ENCODE peak calls at places on chromosomes 4 and X, in four cellular contexts. One of them, this sample, is unnamed.

GRCh38 chr4:102620697-102621497 is 119.7 kb downstream of the NFKB1 start:
- ATAC-seq in CD4-positive, CD25-positive, alpha-beta regulatory T cell: no peak
- ATAC-seq in activated B cell treated with CpG ODN at 0.5 μM for 24 hours: no peak
- ATAC-seq in left cardiac atrium: peak; percentile 90
- ATAC-seq in this sample: no peak

GRCh38 chr4:122679946-122680345 is 52.6 kb upstream of the BBS12 start:
- ATAC-seq in CD4-positive, CD25-positive, alpha-beta regulatory T cell: no peak
- ATAC-seq in activated B cell treated with CpG ODN at 0.5 μM for 24 hours: no peak
- ATAC-seq in left cardiac atrium: no peak
- ATAC-seq in this sample: no peak

GRCh38 chr4:102553982-102554381 is 52.8 kb downstream of the NFKB1 start:
- ATAC-seq in CD4-positive, CD25-positive, alpha-beta regulatory T cell: no peak
- ATAC-seq in activated B cell treated with CpG ODN at 0.5 μM for 24 hours: no peak
- ATAC-seq in left cardiac atrium: peak; percentile 15
- ATAC-seq in this sample: peak; percentile 64

GRCh38 chr4:10635096-10635495 is 49.5 kb downstream of the CLNK start:
- ATAC-seq in CD4-positive, CD25-positive, alpha-beta regulatory T cell: no peak
- ATAC-seq in activated B cell treated with CpG ODN at 0.5 μM for 24 hours: no peak
- ATAC-seq in left cardiac atrium: no peak
- ATAC-seq in this sample: no peak

GRCh38 chr4:156036496-156036895 is 82.8 kb upstream of the CTSO start:
- ATAC-seq in CD4-positive, CD25-positive, alpha-beta regulatory T cell: no peak
- ATAC-seq in activated B cell treated with CpG ODN at 0.5 μM for 24 hours: no peak
- ATAC-seq in left cardiac atrium: no peak
- ATAC-seq in this sample: no peak

GRCh38 chr4:18664051-18664450 is 642.5 kb upstream of the LCORL start:
- ATAC-seq in CD4-positive, CD25-positive, alpha-beta regulatory T cell: no peak
- ATAC-seq in activated B cell treated with CpG ODN at 0.5 μM for 24 hours: no peak
- ATAC-seq in left cardiac atrium: no peak
- ATAC-seq in this sample: no peak

GRCh38 chr4:118344801-118345200 is 8.0 kb downstream of the PRSS12 start:
- ATAC-seq in CD4-positive, CD25-positive, alpha-beta regulatory T cell: no peak
- ATAC-seq in activated B cell treated with CpG ODN at 0.5 μM for 24 hours: no peak
- ATAC-seq in left cardiac atrium: no peak
- ATAC-seq in this sample: no peak

GRCh38 chrX:47936224-47936939 is 67.4 kb downstream of the ZNF182 start:
- ATAC-seq in CD4-positive, CD25-positive, alpha-beta regulatory T cell: no peak
- ATAC-seq in activated B cell treated with CpG ODN at 0.5 μM for 24 hours: peak; percentile 56
- ATAC-seq in left cardiac atrium: no peak
- ATAC-seq in this sample: peak; percentile 34

GRCh38 chrX:12065251-12065650 is 73.0 kb upstream of the FRMPD4 start:
- ATAC-seq in CD4-positive, CD25-positive, alpha-beta regulatory T cell: no peak
- ATAC-seq in activated B cell treated with CpG ODN at 0.5 μM for 24 hours: no peak
- ATAC-seq in left cardiac atrium: no peak
- ATAC-seq in this sample: no peak

GRCh38 chrX:73851014-73852009 is 288.3 kb downstream of the CHIC1 start:
- ATAC-seq in CD4-positive, CD25-positive, alpha-beta regulatory T cell: no peak
- ATAC-seq in activated B cell treated with CpG ODN at 0.5 μM for 24 hours: no peak
- ATAC-seq in left cardiac atrium: no peak
- ATAC-seq in this sample: no peak

GRCh38 chrX:66016905-66017658 is 22.8 kb downstream of the VSIG4 start:
- ATAC-seq in CD4-positive, CD25-positive, alpha-beta regulatory T cell: no peak
- ATAC-seq in activated B cell treated with CpG ODN at 0.5 μM for 24 hours: peak; percentile 19
- ATAC-seq in left cardiac atrium: no peak
- ATAC-seq in this sample: peak; percentile 70

GRCh38 chr4:143046906-143047305 is 137.8 kb upstream of the USP38 start:
- ATAC-seq in CD4-positive, CD25-positive, alpha-beta regulatory T cell: no peak
- ATAC-seq in activated B cell treated with CpG ODN at 0.5 μM for 24 hours: no peak
- ATAC-seq in left cardiac atrium: peak; percentile 11
- ATAC-seq in this sample: no peak

GRCh38 chr4:168167714-168168284 is 75.5 kb downstream of the ANXA10 start:
- ATAC-seq in CD4-positive, CD25-positive, alpha-beta regulatory T cell: no peak
- ATAC-seq in activated B cell treated with CpG ODN at 0.5 μM for 24 hours: no peak
- ATAC-seq in left cardiac atrium: no peak
- ATAC-seq in this sample: peak; percentile 31

GRCh38 chr4:48058620-48059530 is 42.3 kb downstream of the NIPAL1 start:
- ATAC-seq in CD4-positive, CD25-positive, alpha-beta regulatory T cell: no peak
- ATAC-seq in activated B cell treated with CpG ODN at 0.5 μM for 24 hours: no peak
- ATAC-seq in left cardiac atrium: no peak
- ATAC-seq in this sample: no peak

GRCh38 chrX:147875866-147876596 is 35.7 kb upstream of the FMR1 start:
- ATAC-seq in CD4-positive, CD25-positive, alpha-beta regulatory T cell: no peak
- ATAC-seq in activated B cell treated with CpG ODN at 0.5 μM for 24 hours: no peak
- ATAC-seq in left cardiac atrium: no peak
- ATAC-seq in this sample: no peak

GRCh38 chr4:55896622-55897021 is 43.2 kb downstream of the EXOC1 start:
- ATAC-seq in CD4-positive, CD25-positive, alpha-beta regulatory T cell: no peak
- ATAC-seq in activated B cell treated with CpG ODN at 0.5 μM for 24 hours: no peak
- ATAC-seq in left cardiac atrium: no peak
- ATAC-seq in this sample: no peak

GRCh38 chr4:8099981-8100464 is 58.6 kb downstream of the ABLIM2 start:
- ATAC-seq in CD4-positive, CD25-positive, alpha-beta regulatory T cell: no peak
- ATAC-seq in activated B cell treated with CpG ODN at 0.5 μM for 24 hours: no peak
- ATAC-seq in left cardiac atrium: peak; percentile 37
- ATAC-seq in this sample: no peak

GRCh38 chrX:56000169-56000568 is 232.0 kb upstream of the KLF8 start:
- ATAC-seq in CD4-positive, CD25-positive, alpha-beta regulatory T cell: no peak
- ATAC-seq in activated B cell treated with CpG ODN at 0.5 μM for 24 hours: no peak
- ATAC-seq in left cardiac atrium: no peak
- ATAC-seq in this sample: no peak